ENCODE peak calls at places on chromosome X, in ten cellular contexts. T is ACHN; O is CD4-positive, alpha-beta T cell; E is nephron progenitor cell; A is T follicular helper cell; B is effector CD4-positive, alpha-beta T cell; D is caudate nucleus; Z is activated T-helper 1 cell treated with anti-CD3 and anti-CD28 coated beads, Interleukin-2, amount 50 U/mL, for 16 hours; W is A172; R is AG08396. U is an unnamed sample.

GRCh38 chrX:153972368-153973126 is at the start of gene TMEM187:
- DNase-seq in Z (peak; percentile 87), E (peak; percentile 91), A (peak; percentile 83), W (peak; percentile 91), D (no peak), T (peak; percentile 80), R (peak; percentile 95), O (peak; percentile 83), B (peak; percentile 85), U (no peak)

GRCh38 chrX:31658360-31658759 is 586.5 kb upstream of the FTHL17 start:
- DNase-seq in E (no peak), R (peak; percentile 2), A (no peak), O (no peak), T (peak; percentile 15), W (peak; percentile 36), B (no peak), Z (no peak), D (no peak), U (no peak)

GRCh38 chrX:137431693-137432488 is 134.0 kb upstream of the ZIC3 start:
- DNase-seq in T (no peak), B (no peak), A (no peak), R (no peak), W (no peak), Z (no peak), D (no peak), O (no peak), E (peak; percentile 16), U (no peak)

GRCh38 chrX:2311483-2311882 is 189.3 kb downstream of the DHRSX start:
- DNase-seq in D (no peak), Z (no peak), A (no peak), O (no peak), E (peak; percentile 53), T (no peak), R (no peak), W (no peak), B (no peak), U (no peak)

GRCh38 chrX:53091354-53091753 is 2.6 kb upstream of the KANTR start:
- DNase-seq in R (no peak), W (no peak), B (no peak), D (no peak), O (no peak), Z (no peak), A (no peak), E (no peak), T (no peak), U (no peak)

GRCh38 chrX:130772313-130773140 is 130.5 kb downstream of the ENOX2 start:
- DNase-seq in O (no peak), R (peak; percentile 14), E (no peak), B (no peak), D (no peak), Z (no peak), W (peak; percentile 31), T (no peak), A (no peak), U (no peak)

GRCh38 chrX:39819921-39820849 is 277.6 kb downstream of the BCOR start:
- DNase-seq in E (peak; percentile 30), W (no peak), D (no peak), A (no peak), Z (no peak), O (no peak), R (no peak), T (no peak), B (no peak), U (no peak)

GRCh38 chrX:72269671-72270251 is 7.3 kb downstream of the RPS4X start:
- DNase-seq in E (no peak), T (no peak), R (no peak), B (no peak), O (no peak), A (no peak), D (no peak), Z (no peak), W (peak; percentile 65), U (no peak)

GRCh38 chrX:132737743-132738142 is 220.7 kb downstream of the HS6ST2 start:
- DNase-seq in B (peak; percentile 3), T (no peak), O (no peak), Z (no peak), A (no peak), D (no peak), R (no peak), W (peak; percentile 3), E (no peak), U (no peak)

GRCh38 chrX:110414679-110415439 is 56.2 kb downstream of the RTL9 start:
- DNase-seq in B (no peak), W (no peak), A (no peak), Z (no peak), E (no peak), T (no peak), O (no peak), D (no peak), R (no peak), U (no peak)

GRCh38 chrX:30713061-30713525 is 59.9 kb downstream of the GK start:
- DNase-seq in E (peak; percentile 50), A (peak; percentile 11), B (peak; percentile 16), O (peak; percentile 23), W (peak; percentile 46), R (peak; percentile 36), T (peak; percentile 37), D (no peak), Z (no peak), U (no peak)

GRCh38 chrX:54473993-54474859 is 21.8 kb downstream of the FGD1 start:
- DNase-seq in B (no peak), A (no peak), R (no peak), T (peak; percentile 71), Z (no peak), W (peak; percentile 68), O (no peak), D (no peak), E (no peak), U (no peak)

GRCh38 chrX:53303195-53303594 is 21.8 kb upstream of the IQSEC2 start:
- DNase-seq in R (no peak), E (no peak), T (no peak), A (no peak), W (no peak), D (no peak), Z (no peak), B (no peak), O (no peak), U (no peak)

GRCh38 chrX:133576876-133577275 is 161.6 kb upstream of the GPC4 start:
- DNase-seq in T (no peak), D (no peak), Z (no peak), R (no peak), W (no peak), B (no peak), O (no peak), A (no peak), E (no peak), U (no peak)

GRCh38 chrX:31114858-31115257 is 43.0 kb upstream of the FTHL17 start:
- DNase-seq in W (no peak), D (no peak), T (no peak), O (no peak), A (no peak), B (no peak), R (no peak), E (no peak), Z (no peak), U (no peak)

GRCh38 chrX:140817943-140818342 is 108.4 kb downstream of the LINC00632 start:
- DNase-seq in R (peak; percentile 4), A (no peak), W (no peak), D (no peak), E (no peak), T (peak; percentile 16), B (no peak), Z (no peak), O (no peak), U (no peak)

GRCh38 chrX:108347800-108348199 is 90.4 kb downstream of the COL4A6 start:
- DNase-seq in O (no peak), D (no peak), Z (no peak), B (no peak), A (no peak), R (no peak), E (peak; percentile 42), T (no peak), W (no peak), U (no peak)

GRCh38 chrX:85851418-85851817 is 195.9 kb downstream of the CHM start:
- DNase-seq in D (no peak), Z (no peak), B (no peak), R (no peak), E (peak; percentile 37), O (no peak), W (no peak), A (no peak), T (no peak), U (no peak)

GRCh38 chrX:81791086-81791485 is 589.2 kb downstream of the SH3BGRL start:
- DNase-seq in R (no peak), A (no peak), E (no peak), O (no peak), D (no peak), B (no peak), T (no peak), Z (no peak), W (no peak), U (no peak)

GRCh38 chrX:123590842-123591491 is 141.9 kb downstream of the THOC2 start:
- DNase-seq in B (no peak), Z (no peak), W (peak; percentile 0), T (peak; percentile 49), A (no peak), E (no peak), O (no peak), D (no peak), R (peak; percentile 8), U (no peak)

GRCh38 chrX:151151668-151152267 is 24.6 kb upstream of the GPR50 start:
- DNase-seq in R (peak; percentile 38), E (peak; percentile 17), A (peak; percentile 4), T (peak; percentile 39), B (peak; percentile 33), O (no peak), D (no peak), Z (peak; percentile 15), W (peak; percentile 40), U (no peak)

GRCh38 chrX:74421181-74422028 is at the start of gene SLC16A2:
- DNase-seq in D (no peak), T (peak; percentile 19), B (no peak), O (peak; percentile 16), R (peak; percentile 85), W (peak; percentile 51), E (peak; percentile 76), Z (no peak), A (no peak), U (no peak)

GRCh38 chrX:71542411-71542810 is 9.5 kb downstream of the OGT start:
- DNase-seq in D (no peak), O (no peak), B (no peak), T (no peak), R (no peak), Z (no peak), A (no peak), E (no peak), W (no peak), U (no peak)

GRCh38 chrX:45771114-45771513 is 570.4 kb upstream of the DIPK2B start:
- DNase-seq in B (no peak), A (no peak), D (no peak), E (no peak), T (peak; percentile 84), Z (no peak), W (peak; percentile 98), R (peak; percentile 64), O (no peak), U (no peak)

GRCh38 chrX:24014388-24015018 is 12.5 kb downstream of the KLHL15 start:
- DNase-seq in E (no peak), T (no peak), Z (peak; percentile 1), D (no peak), W (no peak), A (no peak), B (no peak), R (no peak), O (no peak), U (no peak)